ENCODE peak calls at places on chromosomes 13 and 19, in four cellular contexts. C, O, W and P are unnamed samples.

GRCh38 chr13:79904581-79904980 is 423.6 kb downstream of the NDFIP2 start:
- DNase-seq in C (no peak), W (peak; percentile 8), O (no peak), P (no peak)

GRCh38 chr13:95536629-95537241 is 15.8 kb upstream of the CLDN10 start:
- DNase-seq in C (no peak), W (peak; percentile 39), O (no peak), P (no peak)

GRCh38 chr19:16576690-16577530 is 4.7 kb upstream of the SLC35E1 start:
- DNase-seq in W (no peak), O (no peak), C (no peak), P (no peak)

GRCh38 chr13:40458283-40459031 is 208.0 kb downstream of the FOXO1 start:
- DNase-seq in O (no peak), W (no peak), C (no peak), P (no peak)

GRCh38 chr19:13401388-13401787 is 104.9 kb downstream of the CACNA1A start:
- DNase-seq in O (no peak), C (no peak), W (peak; percentile 46), P (no peak)

GRCh38 chr13:36026556-36026955 is 104.6 kb downstream of the DCLK1 start:
- DNase-seq in W (no peak), O (no peak), C (no peak), P (no peak)

GRCh38 chr19:3652422-3652821 is 25.8 kb upstream of the CACTIN start:
- DNase-seq in W (no peak), O (no peak), C (no peak), P (no peak)

GRCh38 chr13:97344250-97345175 is 89.5 kb upstream of the RAP2A start:
- DNase-seq in O (no peak), C (peak; percentile 63), W (peak; percentile 61), P (peak; percentile 63)

GRCh38 chr13:21812192-21812626 is 141.3 kb downstream of the FGF9 start:
- DNase-seq in O (no peak), W (no peak), C (no peak), P (no peak)

GRCh38 chr19:21314676-21315075 is 14.5 kb downstream of the ZNF708 start:
- DNase-seq in O (no peak), C (no peak), W (peak; percentile 5), P (no peak)

GRCh38 chr19:3716147-3716668 is 8.0 kb downstream of the TJP3 start:
- DNase-seq in W (no peak), C (no peak), O (no peak), P (no peak)

GRCh38 chr13:113338451-113338850 is 25.5 kb downstream of the GRTP1 start:
- DNase-seq in C (no peak), W (no peak), O (no peak), P (no peak)

GRCh38 chr19:48318286-48318987 is 6.9 kb upstream of the EMP3 start:
- DNase-seq in C (no peak), O (no peak), W (no peak), P (no peak)

GRCh38 chr19:48480476-48481190 is 11.5 kb downstream of the CYTH2 start:
- DNase-seq in C (peak; percentile 52), O (no peak), W (no peak), P (no peak)

GRCh38 chr19:3443840-3444694 is 36.3 kb downstream of the SMIM24 start:
- DNase-seq in W (peak; percentile 47), O (no peak), C (no peak), P (no peak)

GRCh38 chr13:100987993-100988392 is 313.4 kb upstream of the TMTC4 start:
- DNase-seq in C (no peak), W (peak; percentile 26), O (no peak), P (no peak)
- TF ChIP-seq CTCF in C (no peak), W (peak; percentile 50), O (peak; percentile 16), P (no peak)

GRCh38 chr13:104001766-104002165 is 935.5 kb upstream of the SLC10A2 start:
- DNase-seq in W (no peak), O (no peak), C (no peak), P (no peak)

DNA sequence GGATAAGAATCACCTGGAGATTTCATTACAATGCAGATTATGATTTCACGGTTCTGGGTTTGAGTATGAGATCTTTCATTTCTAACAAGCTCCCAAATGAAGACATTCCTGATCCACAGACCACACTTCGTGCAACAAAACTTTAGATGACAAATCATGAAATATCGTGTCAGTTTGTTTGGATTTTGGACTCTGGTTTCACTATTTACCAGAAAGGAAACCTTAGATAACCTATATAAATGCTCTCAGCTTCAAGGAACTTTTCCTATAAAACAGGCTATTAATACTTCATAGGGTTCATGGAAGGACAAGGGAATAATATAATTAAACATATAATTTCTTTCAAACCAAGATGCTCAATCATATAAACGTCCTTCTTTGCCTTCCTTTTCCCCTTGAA is 930.5 kb upstream of the SLC10A2 start:
- DNase-seq in O (no peak), C (no peak), W (peak; percentile 3), P (no peak)
- H3K4me3 ChIP-seq in O (no peak overlapping the region), C (no peak overlapping the region), W (no peak overlapping the region), P (no peak overlapping the region)

DNA sequence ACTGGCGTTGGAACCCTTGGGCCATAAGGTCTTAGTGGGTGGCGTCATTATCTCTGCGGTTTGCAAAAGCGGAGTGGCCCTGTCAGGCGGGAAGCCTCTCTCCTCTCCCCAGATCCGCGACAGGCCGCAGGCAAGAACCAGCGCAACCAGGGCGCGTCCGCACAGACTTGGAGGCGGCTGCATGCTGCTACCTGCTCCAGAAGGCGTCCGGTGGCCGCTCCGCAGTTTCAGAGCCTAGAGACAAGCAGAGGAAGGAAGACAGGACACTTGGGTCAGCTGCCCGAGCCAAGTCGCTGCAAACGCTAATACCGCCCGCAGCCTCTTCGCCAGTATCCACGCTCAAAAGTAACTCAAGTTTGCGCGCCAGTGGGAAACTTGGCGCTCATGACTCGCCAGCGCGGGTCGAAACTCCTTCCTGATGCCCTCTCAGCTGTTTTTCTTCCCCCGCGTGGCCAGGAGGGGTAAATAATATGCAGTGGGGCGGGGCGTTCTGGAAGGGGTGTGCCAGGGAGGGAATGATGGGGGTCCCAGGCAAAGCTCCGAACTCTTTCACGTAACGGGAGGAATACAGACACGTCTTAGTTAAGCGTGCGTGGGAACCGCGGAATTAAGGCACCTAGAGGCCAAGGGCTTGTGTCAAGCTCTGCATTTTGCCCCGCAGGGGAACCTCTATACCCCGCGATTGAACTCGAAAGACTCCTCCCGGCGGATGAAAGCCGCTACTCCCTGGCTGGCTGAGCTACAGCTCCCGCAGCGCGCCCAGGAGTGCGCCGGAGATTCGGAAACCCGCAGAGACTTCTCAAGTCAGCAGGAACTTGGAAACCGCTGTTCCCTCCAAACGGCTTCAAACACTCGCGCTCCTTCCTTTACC is at the start of gene EDNRB:
- DNase-seq in W (peak; percentile 17), O (no peak), C (peak; percentile 35), P (peak; percentile 41)
- TF ChIP-seq CTCF in W (no peak), O (no peak), C (no peak), P (no peak)

GRCh38 chr13:23567792-23568480 is 2.3 kb upstream of the TNFRSF19 start:
- DNase-seq in O (no peak), C (no peak), W (no peak), P (no peak)

GRCh38 chr13:23572836-23573235 is 2.6 kb downstream of the TNFRSF19 start:
- DNase-seq in C (no peak), O (no peak), W (no peak), P (no peak)

GRCh38 chr13:23574421-23574820 is 4.2 kb downstream of the TNFRSF19 start:
- DNase-seq in O (no peak), W (no peak), C (no peak), P (no peak)

GRCh38 chr13:23570931-23571330 is 719 bp downstream of the TNFRSF19 start:
- DNase-seq in C (no peak), W (peak; percentile 54), O (no peak), P (no peak)

DNA sequence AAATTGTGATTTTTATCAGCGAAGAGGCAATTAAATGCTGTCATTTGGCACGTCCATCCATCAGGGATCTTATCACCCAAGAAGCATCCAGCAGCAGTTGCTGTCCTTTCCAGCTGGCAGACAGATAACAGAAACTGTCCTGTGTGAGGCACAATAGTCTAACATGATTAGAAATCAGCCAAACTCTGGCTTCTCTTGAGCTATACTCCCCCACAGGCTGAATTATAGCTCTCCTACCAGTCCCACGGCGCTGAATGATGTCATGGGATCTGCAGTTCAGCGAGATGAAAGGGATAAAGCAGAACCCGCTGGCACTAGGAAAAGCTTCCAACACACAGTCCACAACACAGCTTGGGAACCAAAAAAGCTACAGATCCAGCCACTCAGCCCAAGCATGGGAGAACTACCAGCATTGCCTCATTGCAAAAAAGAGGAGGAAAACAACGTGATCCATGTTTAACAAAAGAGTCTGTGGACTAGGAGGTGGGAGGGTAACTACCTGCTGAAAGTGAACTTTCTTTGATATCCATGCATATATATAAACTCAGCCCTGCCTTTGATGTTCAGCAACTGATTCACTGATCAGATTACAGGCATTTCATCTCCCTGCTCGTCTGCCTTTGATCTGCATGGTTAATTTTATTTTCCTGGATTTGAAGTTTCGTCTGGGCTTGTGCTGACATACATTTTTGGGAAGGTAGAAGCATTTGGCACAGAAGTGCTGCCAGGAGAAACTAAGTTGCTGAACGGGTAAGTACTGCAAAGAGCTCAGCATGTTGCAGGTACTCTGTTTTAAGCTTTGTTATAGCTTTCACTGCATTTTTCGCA is at the start of gene TNFRSF19:
- DNase-seq in W (peak; percentile 91), C (peak; percentile 62), O (no peak), P (no peak)
- H3K4me3 ChIP-seq in W (peak within 1 kb of the TSS; percentile 53), C (no peak within 1 kb of the TSS), O (no peak within 1 kb of the TSS), P (peak within 1 kb of the TSS; percentile 36)

GRCh38 chr19:1000095-1000494 is at the start of gene GRIN3B:
- DNase-seq in C (peak; percentile 54), W (peak; percentile 40), O (no peak), P (peak; percentile 76)
- TF ChIP-seq CTCF in C (peak; percentile 7), W (peak; percentile 58), O (peak; percentile 86), P (peak; percentile 31)

DNA sequence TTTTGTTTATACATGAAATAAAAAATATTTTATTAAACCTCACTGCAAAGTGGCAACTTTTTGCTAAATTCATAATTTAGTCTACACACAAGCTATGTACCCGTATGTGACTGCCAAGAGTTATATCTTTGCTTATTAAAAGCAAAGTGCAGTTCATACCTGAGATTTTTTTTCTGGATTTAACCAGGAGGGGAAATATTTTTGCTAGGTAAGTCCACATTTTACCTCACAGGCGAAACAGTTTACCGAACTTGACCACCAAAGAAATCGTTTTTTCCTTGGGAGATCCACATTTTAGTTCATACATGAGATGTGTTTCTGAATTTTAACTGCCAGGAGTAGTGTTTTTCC is 12.2 kb upstream of the JSRP1 start:
- DNase-seq in W (no peak), C (no peak), O (no peak), P (no peak)
- H3K4me3 ChIP-seq in W (no peak overlapping the region), C (no peak overlapping the region), O (peak overlapping the region; percentile 89), P (peak overlapping the region; percentile 97)